ENCODE peak calls at places on chromosomes 6 and 20, in nine cellular contexts. O, D, W, I, U, T, B, N and R are unnamed samples.

GRCh38 chr6:157610451-157610999 is 212.5 kb upstream of the SNX9 start:
- DNase-seq in B (no peak), D (no peak), O (no peak), U (no peak), W (no peak), I (no peak), T (no peak), N (no peak), R (no peak)

GRCh38 chr20:842547-842940 is 9.0 kb downstream of the FAM110A start:
- DNase-seq in N (no peak), U (no peak), W (no peak), B (no peak), O (no peak), I (no peak), D (no peak), T (no peak), R (no peak)

GRCh38 chr6:119347466-119348307 is 1.9 kb downstream of the MAN1A1 start:
- DNase-seq in O (no peak), T (no peak), N (peak; percentile 32), B (peak; percentile 38), D (no peak), U (peak; percentile 36), I (peak; percentile 33), W (no peak), R (no peak)

GRCh38 chr6:166333172-166333995 is 9.0 kb downstream of the SFT2D1 start:
- DNase-seq in U (no peak), T (peak; percentile 25), O (no peak), D (no peak), B (no peak), I (peak; percentile 23), W (no peak), N (no peak), R (no peak)

GRCh38 chr6:133707456-133707855 is 181.5 kb upstream of the TCF21 start:
- DNase-seq in W (no peak), O (no peak), B (no peak), U (no peak), D (peak; percentile 93), I (no peak), N (no peak), T (no peak), R (no peak)

GRCh38 chr6:158417760-158418098 is 105.5 kb downstream of the TULP4 start:
- DNase-seq in O (peak; percentile 57), T (no peak), W (no peak), U (peak; percentile 40), B (peak; percentile 76), D (peak; percentile 76), N (no peak), I (no peak), R (no peak)

GRCh38 chr20:8778387-8778786 is 290.5 kb upstream of the PLCB4 start:
- DNase-seq in W (no peak), N (no peak), T (no peak), I (no peak), U (no peak), O (no peak), D (no peak), B (no peak), R (no peak)

GRCh38 chr6:84462697-84463096 is 235.3 kb upstream of the CEP162 start:
- DNase-seq in T (no peak), O (no peak), N (no peak), I (no peak), W (no peak), B (peak; percentile 15), D (peak; percentile 80), U (no peak), R (no peak)

GRCh38 chr6:26394289-26394688 is 7.8 kb upstream of the BTN3A1 start:
- DNase-seq in D (peak; percentile 76), N (no peak), O (peak; percentile 48), T (no peak), U (peak; percentile 74), I (no peak), B (peak; percentile 92), W (no peak), R (no peak)

GRCh38 chr6:26170181-26170580 is 83.0 kb downstream of the HFE start:
- DNase-seq in W (no peak), T (no peak), B (no peak), I (no peak), N (no peak), D (no peak), U (no peak), O (no peak), R (no peak)

GRCh38 chr6:22025468-22026159 is 271.2 kb downstream of the PRL start:
- DNase-seq in W (peak; percentile 80), B (peak; percentile 30), D (peak; percentile 96), I (no peak), T (peak; percentile 35), O (peak; percentile 18), N (no peak), U (no peak), R (peak; percentile 39)

GRCh38 chr6:80527552-80528052 is 421.1 kb downstream of the BCKDHB start:
- DNase-seq in O (peak; percentile 13), I (no peak), B (peak; percentile 86), U (no peak), N (no peak), T (no peak), W (no peak), D (no peak), R (no peak)

GRCh38 chr20:20358801-20359200 is 9.1 kb upstream of the INSM1 start:
- DNase-seq in O (no peak), D (no peak), W (no peak), I (no peak), T (no peak), B (no peak), N (no peak), U (no peak), R (no peak)

GRCh38 chr20:2986466-2986865 is 57.0 kb upstream of the GNRH2 start:
- DNase-seq in W (no peak), O (no peak), B (no peak), T (no peak), I (no peak), U (no peak), D (peak; percentile 45), N (no peak), R (no peak)

GRCh38 chr6:109082178-109082577 is 12.5 kb downstream of the SESN1 start:
- DNase-seq in O (no peak), N (no peak), W (no peak), T (no peak), I (no peak), D (peak; percentile 39), B (no peak), U (no peak), R (no peak)
- TF ChIP-seq CTCF in O (no peak), N (no peak), W (no peak), T (no peak), I (no peak), D (peak; percentile 5), B (no peak), U (no peak), R (no peak)

GRCh38 chr20:44231193-44231592 is 15.9 kb upstream of the GDAP1L1 start:
- DNase-seq in I (no peak), U (no peak), O (no peak), B (no peak), D (no peak), T (no peak), W (no peak), N (no peak), R (no peak)

GRCh38 chr20:44228465-44229258 is 18.1 kb upstream of the OSER1 start:
- DNase-seq in W (no peak), N (no peak), B (peak; percentile 42), U (no peak), I (no peak), D (no peak), T (no peak), O (no peak), R (no peak)

GRCh38 chr20:44233436-44234016 is 13.6 kb upstream of the GDAP1L1 start:
- DNase-seq in T (no peak), O (no peak), W (no peak), I (no peak), U (no peak), B (no peak), N (no peak), D (no peak), R (no peak)

GRCh38 chr20:44234566-44235317 is 12.4 kb upstream of the GDAP1L1 start:
- DNase-seq in N (no peak), D (no peak), W (no peak), B (no peak), T (no peak), O (no peak), U (no peak), I (no peak), R (no peak)

GRCh38 chr20:44231713-44232468 is 15.2 kb upstream of the GDAP1L1 start:
- DNase-seq in B (no peak), W (no peak), D (no peak), O (no peak), T (no peak), U (no peak), N (no peak), I (no peak), R (no peak)
- TF ChIP-seq CTCF in B (no peak), W (no peak), D (no peak), O (no peak), T (no peak), U (no peak), N (no peak), I (no peak), R (no peak)

GRCh38 chr6:63351995-63352586 is 32.3 kb upstream of the LGSN start:
- DNase-seq in U (no peak), W (peak; percentile 29), D (peak; percentile 78), N (no peak), T (no peak), I (no peak), B (peak; percentile 45), O (peak; percentile 16), R (no peak)

GRCh38 chr6:63353282-63353630 is 33.5 kb upstream of the LGSN start:
- DNase-seq in T (no peak), U (no peak), N (no peak), B (no peak), D (no peak), I (no peak), W (no peak), O (no peak), R (no peak)

GRCh38 chr6:63349401-63349800 is 29.6 kb upstream of the LGSN start:
- DNase-seq in W (no peak), N (no peak), B (no peak), O (no peak), I (no peak), U (peak; percentile 10), T (no peak), D (peak; percentile 3), R (no peak)

GRCh38 chr6:63355632-63356031 is 35.8 kb upstream of the LGSN start:
- DNase-seq in W (no peak), O (no peak), I (no peak), U (no peak), N (no peak), D (peak; percentile 10), B (no peak), T (no peak), R (no peak)

GRCh38 chr6:63352587-63353281 is 33.0 kb upstream of the LGSN start:
- DNase-seq in D (peak; percentile 78), I (no peak), B (peak; percentile 57), W (no peak), O (peak; percentile 30), U (peak; percentile 52), N (no peak), T (peak; percentile 15), R (peak; percentile 43)
- TF ChIP-seq CTCF in D (peak; percentile 73), I (no peak), B (peak; percentile 69), W (peak; percentile 70), O (peak; percentile 80), U (peak; percentile 49), N (no peak), T (no peak), R (no peak)

DNA sequence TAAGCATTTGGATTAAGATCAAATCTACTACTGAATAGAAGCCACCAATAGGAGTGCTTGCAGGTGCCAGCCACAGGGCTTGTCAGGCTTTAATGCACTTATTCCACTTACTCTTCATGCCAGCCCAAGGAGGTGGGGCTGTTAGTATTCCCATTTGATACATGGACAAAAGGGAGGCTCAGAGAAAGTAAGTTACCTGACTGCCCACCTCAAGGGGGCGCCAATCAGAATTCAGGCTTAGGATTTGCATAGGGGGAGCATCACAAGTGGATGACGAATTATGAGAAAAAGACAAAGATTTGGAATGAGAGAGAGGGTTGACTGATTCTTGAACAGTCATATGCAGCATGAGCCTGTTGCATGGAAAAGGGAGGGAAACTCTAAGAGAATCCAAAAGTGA is 188.4 kb upstream of the TSHZ2 start:
- DNase-seq in W (no peak), U (no peak), I (peak; percentile 13), O (no peak), D (peak; percentile 27), N (no peak), T (peak; percentile 44), B (no peak), R (no peak)
- TF ChIP-seq CTCF in W (peak; percentile 33), U (peak; percentile 20), I (no peak), O (no peak), D (peak; percentile 36), N (no peak), T (peak; percentile 68), B (peak; percentile 53), R (no peak)